ENCODE peak calls at places on chromosomes 3 and 15, in four cellular contexts. W, Q, C and M are unnamed samples.

GRCh38 chr15:55358471-55358870 is 39.4 kb downstream of the PIGB start:
- DNase-seq in Q (no peak), C (no peak), W (no peak), M (no peak)

GRCh38 chr3:193335031-193335430 is 43.5 kb downstream of the ATP13A5 start:
- DNase-seq in Q (no peak), W (no peak), C (no peak), M (no peak)

GRCh38 chr3:179666030-179666429 is 13.2 kb downstream of the USP13 start:
- DNase-seq in W (no peak), Q (no peak), C (no peak), M (no peak)

GRCh38 chr3:65401359-65401810 is 637.3 kb downstream of the MAGI1 start:
- DNase-seq in Q (no peak), W (no peak), C (no peak), M (no peak)

GRCh38 chr15:76258460-76258859 is 52.8 kb downstream of the ETFA start:
- DNase-seq in Q (no peak), W (no peak), C (no peak), M (no peak)

GRCh38 chr3:58288011-58288728 is 17.9 kb upstream of the RPP14 start:
- DNase-seq in Q (no peak), C (no peak), W (no peak), M (no peak)

GRCh38 chr3:55558316-55558715 is 71.2 kb upstream of the WNT5A start:
- DNase-seq in C (no peak), W (no peak), Q (no peak), M (no peak)

GRCh38 chr3:153130312-153130977 is 31.6 kb upstream of the RAP2B start:
- DNase-seq in W (no peak), C (peak), Q (no peak), M (no peak)

GRCh38 chr3:192812736-192813383 is 85.5 kb upstream of the FGF12 start:
- DNase-seq in W (peak), Q (no peak), C (peak), M (peak)

GRCh38 chr15:66472176-66472999 is 25.2 kb downstream of the SNAPC5 start:
- DNase-seq in Q (no peak), W (peak), C (peak), M (no peak)

GRCh38 chr3:147737411-147737810 is 328.2 kb downstream of the ZIC1 start:
- DNase-seq in C (no peak), W (no peak), Q (no peak), M (no peak)

GRCh38 chr3:157063926-157064325 is 96.0 kb downstream of the CCNL1 start:
- DNase-seq in W (no peak), Q (no peak), C (peak), M (no peak)

GRCh38 chr15:31554261-31554660 is 227.6 kb downstream of the KLF13 start:
- DNase-seq in C (peak), Q (peak), W (no peak), M (no peak)

GRCh38 chr3:66393486-66394260 is 107.1 kb downstream of the LRIG1 start:
- DNase-seq in W (no peak), C (peak), Q (no peak), M (no peak)

GRCh38 chr15:56996746-56997470 is 78.5 kb downstream of the TCF12 start:
- DNase-seq in C (peak), Q (no peak), W (no peak), M (no peak)

GRCh38 chr3:38548154-38548931 is 52.2 kb downstream of the EXOG start:
- DNase-seq in Q (peak), C (no peak), W (peak), M (no peak)

GRCh38 chr15:32730677-32731654 is 13.2 kb downstream of the GREM1 start:
- DNase-seq in Q (no peak), W (peak), C (peak), M (no peak)

GRCh38 chr3:128572644-128573105 is 77.9 kb downstream of the RPN1 start:
- DNase-seq in W (peak), Q (no peak), C (no peak), M (no peak)
- TF ChIP-seq CTCF in W (no peak), Q (no peak), C (peak), M (peak)

DNA sequence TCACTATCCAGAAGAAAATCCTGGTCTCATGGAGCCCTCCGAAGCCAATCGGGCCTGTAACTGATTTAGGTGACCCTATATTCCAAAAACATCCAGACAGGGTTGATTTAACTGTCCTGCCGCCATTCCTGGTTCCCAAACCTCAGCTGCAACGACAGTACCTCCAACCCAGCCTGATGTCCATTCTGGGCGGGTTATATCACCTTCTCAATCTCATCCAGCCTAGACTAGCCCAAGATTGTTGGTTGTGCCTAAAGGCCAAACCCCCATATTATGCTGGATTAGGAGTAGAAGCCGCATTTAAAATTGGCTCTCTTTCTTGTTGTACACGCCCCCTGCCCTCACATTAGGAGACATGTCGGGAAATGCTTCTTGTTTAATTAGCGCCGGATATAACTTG is 36.7 kb downstream of the ZBTB11 start:
- DNase-seq in C (no peak), W (no peak), Q (peak), M (no peak)
- H3K4me3 ChIP-seq in C (no peak), W (no peak), Q (no peak), M (no peak)

DNA sequence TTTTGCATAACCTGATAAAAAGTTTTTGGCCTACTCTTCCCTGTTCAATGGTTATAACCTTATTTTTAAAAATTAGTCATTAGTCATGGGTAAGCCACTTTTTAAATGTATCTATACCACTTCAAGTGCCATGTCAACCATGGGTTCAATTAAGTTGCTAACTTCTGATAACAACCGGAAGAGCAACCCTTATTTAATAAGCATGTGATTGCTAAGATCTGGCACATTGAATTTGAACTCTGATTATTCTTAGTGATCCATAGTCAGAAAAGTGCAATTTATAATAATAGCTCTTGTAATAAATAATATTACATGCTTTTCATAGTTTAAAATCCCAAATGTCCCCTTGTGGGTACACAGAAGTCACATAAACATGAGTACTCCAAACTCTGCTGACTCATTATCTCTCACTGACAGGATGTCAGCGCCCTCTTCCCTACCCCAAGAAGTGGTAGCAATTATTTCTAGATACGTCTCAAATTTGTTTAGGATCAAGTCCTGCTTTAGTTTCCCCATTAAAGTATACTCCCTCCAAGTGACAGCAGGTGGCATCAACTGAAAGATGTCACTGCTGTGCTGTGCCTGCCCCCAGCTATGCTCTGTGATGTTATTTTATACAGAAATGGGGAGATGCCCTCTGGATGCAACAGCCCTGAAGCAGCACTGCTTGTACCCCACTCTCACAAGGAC is 18.6 kb downstream of the SAMD7 start:
- DNase-seq in Q (no peak), C (no peak), W (no peak), M (no peak)
- TF ChIP-seq CTCF in Q (no peak), C (no peak), W (no peak), M (peak)

DNA sequence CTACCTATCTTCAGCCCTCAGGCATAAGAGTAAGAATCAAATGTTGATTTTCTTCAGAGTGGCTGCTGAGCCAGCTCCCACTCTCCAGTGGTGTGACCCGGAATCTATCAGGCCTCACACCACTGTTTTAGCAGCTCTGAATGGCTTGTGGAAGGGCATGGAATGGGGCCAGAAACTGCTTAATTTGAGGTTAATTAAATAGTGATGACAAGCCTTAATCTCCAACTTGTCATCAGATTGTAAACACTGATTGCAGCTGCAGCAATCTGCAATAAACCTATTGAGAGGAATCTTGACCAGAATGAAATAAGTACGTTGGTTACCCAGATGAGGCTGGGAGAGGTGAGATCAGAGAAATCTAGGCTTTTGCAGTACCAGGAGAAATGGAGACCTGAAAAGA is 317.4 kb downstream of the FHIT start:
- DNase-seq in C (no peak), W (no peak), Q (no peak), M (no peak)
- H3K4me3 ChIP-seq in C (no peak), W (no peak), Q (no peak), M (no peak)

DNA sequence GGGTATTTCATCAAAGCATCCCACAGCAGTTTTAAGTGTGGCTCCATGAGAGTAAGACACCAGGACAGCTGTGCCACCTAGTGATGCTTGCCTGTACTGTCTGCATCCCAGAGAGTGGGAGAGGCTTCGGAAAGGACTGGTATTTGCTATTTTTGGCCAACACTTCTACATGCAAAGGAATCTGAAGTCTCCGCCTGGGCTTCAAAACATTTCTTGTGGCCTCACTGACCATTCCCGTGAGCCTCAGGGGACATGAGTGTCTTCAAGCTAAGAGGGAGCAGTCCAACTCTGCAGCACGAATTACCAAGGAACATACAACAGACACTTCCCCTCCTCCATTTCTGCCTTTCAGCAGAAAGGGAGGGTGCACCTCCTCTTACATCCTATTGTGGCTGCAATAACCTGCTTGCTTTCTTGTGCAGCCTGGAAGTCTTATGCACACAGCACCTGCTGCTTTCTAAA is 177.5 kb downstream of the RORA start:
- DNase-seq in Q (peak), W (peak), C (peak), M (no peak)
- TF ChIP-seq CTCF in Q (peak), W (peak), C (peak), M (peak)

GRCh38 chr3:56780935-56781334 is 20.8 kb downstream of the ARHGEF3 start:
- DNase-seq in W (no peak), C (no peak), Q (no peak), M (no peak)

GRCh38 chr3:56783644-56784451 is 17.9 kb downstream of the ARHGEF3 start:
- DNase-seq in C (peak), Q (peak), W (peak), M (peak)

GRCh38 chr3:56782215-56782614 is 19.5 kb downstream of the ARHGEF3 start:
- DNase-seq in C (no peak), Q (no peak), W (no peak), M (peak)

GRCh38 chr3:56782900-56783299 is 18.8 kb downstream of the ARHGEF3 start:
- DNase-seq in W (no peak), Q (no peak), C (no peak), M (no peak)

DNA sequence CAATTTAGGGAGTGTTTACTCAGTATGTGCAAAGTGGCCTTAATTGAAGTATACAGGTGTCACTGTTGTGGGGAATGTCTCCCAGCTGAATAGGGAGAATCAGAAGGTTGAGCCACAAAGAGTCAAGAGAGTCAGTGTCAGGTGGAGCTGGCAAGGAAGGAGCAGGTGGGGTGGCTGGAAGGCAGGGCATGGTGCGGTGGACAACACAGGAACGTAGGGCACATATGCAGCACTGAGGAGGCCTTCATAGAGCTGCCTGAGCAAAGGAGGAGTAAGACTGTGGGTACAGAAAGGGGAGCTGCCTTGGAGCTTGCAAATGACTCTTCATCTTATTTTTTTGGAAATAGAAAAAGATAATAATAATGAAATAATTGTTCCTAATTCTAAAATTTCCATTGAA is 20.0 kb downstream of the ARHGEF3 start:
- DNase-seq in Q (no peak), W (no peak), C (no peak), M (no peak)
- H3K4me3 ChIP-seq in Q (no peak), W (no peak), C (no peak), M (no peak)

DNA sequence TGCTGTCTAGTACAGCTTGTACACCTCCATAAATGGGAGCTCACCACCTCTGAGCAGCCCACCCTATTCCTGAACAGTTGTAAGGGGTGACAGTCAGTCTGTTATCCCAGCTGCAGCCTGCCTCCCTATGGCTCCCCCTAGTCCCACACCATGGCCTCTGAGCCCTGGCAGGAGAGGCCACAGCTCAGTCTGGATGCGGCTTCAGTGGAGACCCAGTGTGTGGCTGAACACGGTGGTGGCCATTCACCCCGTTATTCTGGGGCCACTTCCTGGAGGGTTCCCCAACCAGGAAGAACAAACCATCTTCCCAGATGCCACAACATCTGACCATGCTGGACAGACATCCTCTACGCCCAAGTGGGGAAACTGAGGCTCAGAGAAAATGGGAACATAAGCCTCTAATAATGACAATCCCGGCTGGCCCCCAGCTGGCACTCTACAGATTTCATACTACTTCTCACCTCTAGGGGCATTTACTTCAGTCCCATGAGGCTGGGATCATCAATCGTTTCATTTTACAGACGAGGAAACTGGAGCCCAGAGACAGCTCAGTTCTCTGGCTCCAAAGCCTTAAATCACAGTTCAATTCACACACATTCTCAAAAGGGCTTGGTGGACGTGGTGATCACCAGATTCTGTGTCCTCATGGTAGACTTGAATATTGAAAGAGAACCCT is 9.3 kb upstream of the GRIP2 start:
- DNase-seq in Q (no peak), C (peak), W (no peak), M (no peak)
- TF ChIP-seq CTCF in Q (peak), C (peak), W (peak), M (no peak)

GRCh38 chr3:68007621-68008226 is 353.3 kb upstream of the SUCLG2 start:
- DNase-seq in Q (peak), W (no peak), C (no peak), M (no peak)
- H3K4me3 ChIP-seq in Q (no peak), W (peak), C (no peak), M (no peak)

GRCh38 chr3:71304261-71304646 is 279.3 kb downstream of the FOXP1 start:
- DNase-seq in C (no peak), W (no peak), Q (no peak), M (no peak)

GRCh38 chr3:71305246-71306206 is 278.0 kb downstream of the FOXP1 start:
- DNase-seq in Q (no peak), C (peak), W (peak), M (no peak)

GRCh38 chr3:71302604-71303003 is 280.9 kb downstream of the FOXP1 start:
- DNase-seq in Q (no peak), W (no peak), C (no peak), M (no peak)

GRCh38 chr3:71303627-71304260 is 279.8 kb downstream of the FOXP1 start:
- DNase-seq in Q (no peak), W (peak), C (no peak), M (no peak)

GRCh38 chr3:71304684-71305083 is 278.8 kb downstream of the FOXP1 start:
- DNase-seq in C (peak), Q (no peak), W (peak), M (no peak)
- TF ChIP-seq CTCF in C (peak), Q (no peak), W (peak), M (no peak)